ENCODE peak calls at places on chromosomes 7 and 10, in nine cellular contexts. X is neural crest cell, J is RWPE1, G is AG09309, K is cardiac muscle cell, W is astrocyte of the spinal cord, E is left lung, N is AG09319, C is foreskin fibroblast. H is an unnamed sample.

GRCh38 chr7:19560111-19560883 is 148.5 kb downstream of the POLR1F start:
- DNase-seq in X (no peak), J (peak), G (peak), K (peak), W (peak), E (no peak), N (no peak), C (peak), H (no peak)

GRCh38 chr7:17855202-17855601 is 85.1 kb downstream of the SNX13 start:
- DNase-seq in X (no peak), J (no peak), G (no peak), K (no peak), W (no peak), E (no peak), N (no peak), C (no peak), H (no peak)

GRCh38 chr10:115572740-115573455 is 479.7 kb downstream of the ATRNL1 start:
- DNase-seq in X (no peak), J (peak), G (no peak), K (peak), W (no peak), E (no peak), N (no peak), C (no peak), H (peak)

GRCh38 chr7:24709585-24710360 is 47.5 kb downstream of the GSDME start:
- DNase-seq in X (no peak), J (no peak), G (no peak), K (no peak), W (no peak), E (peak), N (no peak), C (no peak), H (no peak)

GRCh38 chr7:75849573-75849972 is 29.3 kb upstream of the RHBDD2 start:
- DNase-seq in X (no peak), J (no peak), G (no peak), K (no peak), W (no peak), E (no peak), N (no peak), C (no peak), H (no peak)

GRCh38 chr7:27689045-27689877 is 26.6 kb upstream of the HIBADH start:
- DNase-seq in X (no peak), J (peak), G (no peak), K (peak), W (no peak), E (no peak), N (peak), C (peak), H (no peak)

GRCh38 chr10:43970747-43971146 is 322.1 kb upstream of the ZNF32 start:
- DNase-seq in X (no peak), J (no peak), G (no peak), K (peak), W (no peak), E (no peak), N (no peak), C (no peak), H (no peak)

GRCh38 chr10:88594482-88594881 is 7.9 kb downstream of the LIPJ start:
- DNase-seq in X (no peak), J (no peak), G (no peak), K (no peak), W (no peak), E (no peak), N (no peak), C (no peak), H (no peak)

GRCh38 chr7:25478925-25479324 is 250.6 kb upstream of the NPVF start:
- DNase-seq in X (no peak), J (peak), G (no peak), K (no peak), W (no peak), E (no peak), N (no peak), C (no peak), H (no peak)

GRCh38 chr7:113797420-113797995 is 121.3 kb downstream of the PPP1R3A start:
- DNase-seq in X (no peak), J (no peak), G (no peak), K (no peak), W (peak), E (no peak), N (no peak), C (peak), H (no peak)

GRCh38 chr10:102231357-102232318 is 5.5 kb downstream of the ELOVL3 start:
- DNase-seq in X (peak), J (peak), G (no peak), K (peak), W (no peak), E (peak), N (no peak), C (peak), H (peak)

GRCh38 chr7:137625197-137625596 is 221.6 kb downstream of the DGKI start:
- DNase-seq in X (no peak), J (no peak), G (no peak), K (peak), W (no peak), E (no peak), N (no peak), C (no peak), H (no peak)
- TF ChIP-seq CTCF in X (no peak), J (no peak), G (no peak), K (no peak), W (no peak), E (no peak), N (no peak), C (no peak), H (no peak)

GRCh38 chr7:80370587-80370986 is 141.3 kb downstream of the GNAT3 start:
- DNase-seq in X (no peak), J (no peak), G (no peak), K (no peak), W (no peak), E (no peak), N (no peak), C (no peak), H (no peak)
- TF ChIP-seq CTCF in X (no peak), J (no peak), G (no peak), K (no peak), W (no peak), E (no peak), N (no peak), C (no peak), H (no peak)

DNA sequence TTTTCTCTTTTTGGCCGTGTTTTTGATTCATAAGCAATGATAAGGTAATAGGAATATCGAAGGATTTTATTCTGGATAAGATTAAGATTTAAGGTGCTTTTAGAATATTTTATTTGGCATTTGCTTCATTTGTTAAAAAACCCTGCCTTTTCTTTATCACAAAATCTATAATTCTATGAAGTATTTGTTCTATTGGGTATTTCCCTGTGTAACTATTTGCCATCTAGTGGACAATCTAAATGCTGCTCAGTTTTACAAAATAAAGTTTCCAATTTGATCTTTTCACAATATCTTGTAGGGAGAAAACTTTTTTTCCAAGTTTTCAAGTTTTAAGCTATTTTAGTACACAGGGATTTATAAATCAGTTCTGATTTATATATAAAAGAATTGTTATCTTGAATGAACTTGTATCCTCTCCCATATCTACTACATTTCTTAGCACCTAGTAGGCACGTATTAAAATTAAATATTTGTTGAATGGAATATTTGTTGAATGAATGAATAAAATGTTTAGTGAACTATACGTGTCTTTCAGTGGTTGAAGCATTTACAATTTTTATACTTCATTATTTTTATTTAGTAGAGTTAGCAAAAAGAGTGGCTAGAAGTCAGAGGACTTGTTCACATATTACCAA is 26.5 kb downstream of the ANKRD7 start:
- DNase-seq in X (no peak), J (no peak), G (no peak), K (no peak), W (peak), E (no peak), N (no peak), C (peak), H (no peak)
- TF ChIP-seq CTCF in X (peak), J (peak), G (peak), K (peak), W (peak), E (peak), N (no peak), C (peak), H (no peak)

GRCh38 chr7:35676211-35676610 is 18.7 kb downstream of the HERPUD2 start:
- DNase-seq in X (no peak), J (no peak), G (no peak), K (no peak), W (no peak), E (no peak), N (no peak), C (no peak), H (no peak)
- TF ChIP-seq CTCF in X (no peak), J (no peak), G (no peak), K (no peak), W (no peak), E (no peak), N (no peak), C (no peak), H (no peak)

GRCh38 chr7:55053651-55054226 is 34.9 kb downstream of the EGFR start:
- DNase-seq in X (no peak), J (peak), G (no peak), K (no peak), W (no peak), E (no peak), N (no peak), C (peak), H (no peak)

GRCh38 chr7:55054252-55054651 is 35.4 kb downstream of the EGFR start:
- DNase-seq in X (no peak), J (no peak), G (no peak), K (no peak), W (no peak), E (no peak), N (no peak), C (no peak), H (no peak)

GRCh38 chr7:55050286-55050685 is 31.5 kb downstream of the EGFR start:
- DNase-seq in X (no peak), J (no peak), G (no peak), K (no peak), W (no peak), E (no peak), N (no peak), C (peak), H (no peak)

GRCh38 chr7:55052726-55053431 is 34.1 kb downstream of the EGFR start:
- DNase-seq in X (no peak), J (no peak), G (no peak), K (no peak), W (peak), E (no peak), N (no peak), C (no peak), H (no peak)

GRCh38 chr7:55052081-55052480 is 33.3 kb downstream of the EGFR start:
- DNase-seq in X (no peak), J (peak), G (no peak), K (peak), W (peak), E (no peak), N (no peak), C (peak), H (no peak)
- TF ChIP-seq CTCF in X (no peak), J (no peak), G (no peak), K (no peak), W (no peak), E (no peak), N (no peak), C (no peak), H (no peak)

GRCh38 chr7:158782638-158783490 is 46.4 kb downstream of the ESYT2 start:
- DNase-seq in X (no peak), J (peak), G (no peak), K (peak), W (peak), E (no peak), N (no peak), C (peak), H (no peak)
- TF ChIP-seq CTCF in X (no peak), J (no peak), G (peak), K (peak), W (peak), E (peak), N (peak), C (peak), H (no peak)

H was measured in nephron progenitor cell.